ENCODE peak calls at places on chromosome 18, in six cellular contexts. One of them, this sample, is unnamed.

GRCh38 chr18:50987261-50987660 is 19.4 kb downstream of the ELAC1 start:
- DNase-seq in DMS 273 treated with DMSO at 0.1 percent for 48 hours: no peak
- DNase-seq in SJSA1: no peak
- DNase-seq in IMR-90: no peak
- DNase-seq in CD8-positive, alpha-beta T cell: no peak
- DNase-seq in T-helper 17 cell: no peak
- DNase-seq in this sample: no peak

GRCh38 chr18:26546170-26546874 is 2.0 kb downstream of the KCTD1 start:
- DNase-seq in DMS 273 treated with DMSO at 0.1 percent for 48 hours: no peak
- DNase-seq in SJSA1: no peak
- DNase-seq in IMR-90: no peak
- DNase-seq in CD8-positive, alpha-beta T cell: no peak
- DNase-seq in T-helper 17 cell: no peak
- DNase-seq in this sample: no peak

GRCh38 chr18:6781846-6782245 is 52.3 kb downstream of the ARHGAP28 start:
- DNase-seq in DMS 273 treated with DMSO at 0.1 percent for 48 hours: no peak
- DNase-seq in SJSA1: no peak
- DNase-seq in IMR-90: peak
- DNase-seq in CD8-positive, alpha-beta T cell: no peak
- DNase-seq in T-helper 17 cell: no peak
- DNase-seq in this sample: no peak

GRCh38 chr18:64219511-64219910 is 70.6 kb upstream of the LINC00305 start:
- DNase-seq in DMS 273 treated with DMSO at 0.1 percent for 48 hours: no peak
- DNase-seq in SJSA1: no peak
- DNase-seq in IMR-90: no peak
- DNase-seq in CD8-positive, alpha-beta T cell: no peak
- DNase-seq in T-helper 17 cell: no peak
- DNase-seq in this sample: peak

GRCh38 chr18:58054041-58054733 is 10.2 kb downstream of the NEDD4L start:
- DNase-seq in DMS 273 treated with DMSO at 0.1 percent for 48 hours: no peak
- DNase-seq in SJSA1: peak
- DNase-seq in IMR-90: peak
- DNase-seq in CD8-positive, alpha-beta T cell: no peak
- DNase-seq in T-helper 17 cell: no peak
- DNase-seq in this sample: no peak

GRCh38 chr18:79542213-79542612 is 137.4 kb upstream of the CTDP1 start:
- DNase-seq in DMS 273 treated with DMSO at 0.1 percent for 48 hours: no peak
- DNase-seq in SJSA1: no peak
- DNase-seq in IMR-90: no peak
- DNase-seq in CD8-positive, alpha-beta T cell: no peak
- DNase-seq in T-helper 17 cell: no peak
- DNase-seq in this sample: no peak

GRCh38 chr18:3449702-3450357 is at the start of gene TGIF1:
- DNase-seq in DMS 273 treated with DMSO at 0.1 percent for 48 hours: peak
- DNase-seq in SJSA1: peak
- DNase-seq in IMR-90: peak
- DNase-seq in CD8-positive, alpha-beta T cell: peak
- DNase-seq in T-helper 17 cell: peak
- DNase-seq in this sample: peak

GRCh38 chr18:2905802-2906521 is 59.2 kb downstream of the EMILIN2 start:
- DNase-seq in DMS 273 treated with DMSO at 0.1 percent for 48 hours: no peak
- DNase-seq in SJSA1: peak
- DNase-seq in IMR-90: no peak
- DNase-seq in CD8-positive, alpha-beta T cell: peak
- DNase-seq in T-helper 17 cell: no peak
- DNase-seq in this sample: peak

GRCh38 chr18:73556904-73557303 is 590.7 kb downstream of the FBXO15 start:
- DNase-seq in DMS 273 treated with DMSO at 0.1 percent for 48 hours: no peak
- DNase-seq in SJSA1: no peak
- DNase-seq in IMR-90: no peak
- DNase-seq in CD8-positive, alpha-beta T cell: no peak
- DNase-seq in T-helper 17 cell: no peak
- DNase-seq in this sample: no peak

GRCh38 chr18:54089749-54090459 is 134.6 kb downstream of the MBD2 start:
- DNase-seq in DMS 273 treated with DMSO at 0.1 percent for 48 hours: peak
- DNase-seq in SJSA1: no peak
- DNase-seq in IMR-90: no peak
- DNase-seq in CD8-positive, alpha-beta T cell: no peak
- DNase-seq in T-helper 17 cell: no peak
- DNase-seq in this sample: peak

GRCh38 chr18:26746284-26747130 is 119.0 kb downstream of the AQP4 start:
- DNase-seq in DMS 273 treated with DMSO at 0.1 percent for 48 hours: no peak
- DNase-seq in SJSA1: peak
- DNase-seq in IMR-90: no peak
- DNase-seq in CD8-positive, alpha-beta T cell: no peak
- DNase-seq in T-helper 17 cell: no peak
- DNase-seq in this sample: peak

GRCh38 chr18:70128271-70128670 is 77.2 kb downstream of the RTTN start:
- DNase-seq in DMS 273 treated with DMSO at 0.1 percent for 48 hours: no peak
- DNase-seq in SJSA1: no peak
- DNase-seq in IMR-90: no peak
- DNase-seq in CD8-positive, alpha-beta T cell: no peak
- DNase-seq in T-helper 17 cell: no peak
- DNase-seq in this sample: no peak

GRCh38 chr18:26207937-26208336 is 18.3 kb upstream of the TAF4B start:
- DNase-seq in DMS 273 treated with DMSO at 0.1 percent for 48 hours: no peak
- DNase-seq in SJSA1: no peak
- DNase-seq in IMR-90: no peak
- DNase-seq in CD8-positive, alpha-beta T cell: no peak
- DNase-seq in T-helper 17 cell: no peak
- DNase-seq in this sample: peak

GRCh38 chr18:79738041-79738461 is 58.4 kb downstream of the CTDP1 start:
- DNase-seq in DMS 273 treated with DMSO at 0.1 percent for 48 hours: no peak
- DNase-seq in SJSA1: no peak
- DNase-seq in IMR-90: no peak
- DNase-seq in CD8-positive, alpha-beta T cell: no peak
- DNase-seq in T-helper 17 cell: no peak
- DNase-seq in this sample: no peak

GRCh38 chr18:62138836-62139235 is 48.0 kb downstream of the PIGN start:
- DNase-seq in DMS 273 treated with DMSO at 0.1 percent for 48 hours: no peak
- DNase-seq in SJSA1: no peak
- DNase-seq in IMR-90: no peak
- DNase-seq in CD8-positive, alpha-beta T cell: no peak
- DNase-seq in T-helper 17 cell: no peak
- DNase-seq in this sample: no peak

GRCh38 chr18:57839942-57840381 is 36.8 kb upstream of the ATP8B1 start:
- DNase-seq in DMS 273 treated with DMSO at 0.1 percent for 48 hours: no peak
- DNase-seq in SJSA1: no peak
- DNase-seq in IMR-90: peak
- DNase-seq in CD8-positive, alpha-beta T cell: no peak
- DNase-seq in T-helper 17 cell: no peak
- DNase-seq in this sample: peak

This sample was measured in NCI-H82.